ENCODE peak calls at places on chromosomes 4 and X, in five cellular contexts. X is AG09309, W is pancreas, L is lung, Q is psoas muscle. H is an unnamed sample.

GRCh38 chr4:85905761-85906160 is 430.8 kb downstream of the ARHGAP24 start:
- DNase-seq in W (no peak), Q (no peak), L (no peak), X (no peak), H (no peak)

GRCh38 chr4:173317003-173317402 is 17.2 kb downstream of the HMGB2 start:
- DNase-seq in W (no peak), Q (no peak), L (no peak), X (no peak), H (no peak)

GRCh38 chr4:135277980-135278315 is 1076.4 kb upstream of the PABPC4L start:
- DNase-seq in L (no peak), W (no peak), Q (no peak), X (no peak), H (no peak)

GRCh38 chrX:129744881-129745321 is 6.1 kb downstream of the XPNPEP2 start:
- DNase-seq in X (no peak), W (no peak), Q (no peak), L (no peak), H (no peak)

GRCh38 chr4:69800599-69800998 is 40.2 kb upstream of the SULT1B1 start:
- DNase-seq in W (no peak), Q (no peak), L (no peak), X (no peak), H (peak)

GRCh38 chr4:1747603-1747967 is 26.3 kb downstream of the TACC3 start:
- DNase-seq in X (no peak), Q (no peak), W (no peak), L (no peak), H (no peak)

GRCh38 chrX:154327026-154327820 is 31.6 kb downstream of the TKTL1 start:
- DNase-seq in Q (no peak), W (no peak), X (peak), L (no peak), H (no peak)

GRCh38 chrX:1535241-1536041 is 1.5 kb downstream of the P2RY8 start:
- DNase-seq in X (no peak), Q (no peak), W (no peak), L (no peak), H (no peak)

GRCh38 chrX:144006811-144007210 is 122.9 kb downstream of the UBE2NL start:
- DNase-seq in W (no peak), L (no peak), Q (no peak), X (peak), H (no peak)

GRCh38 chrX:81868979-81869378 is 667.1 kb downstream of the SH3BGRL start:
- DNase-seq in X (no peak), L (no peak), Q (no peak), W (peak), H (no peak)

GRCh38 chrX:153816821-153817220 is 13.5 kb downstream of the PDZD4 start:
- DNase-seq in W (no peak), L (no peak), X (no peak), Q (no peak), H (no peak)

GRCh38 chr4:123526511-123526910 is 129.9 kb downstream of the SPRY1 start:
- DNase-seq in Q (no peak), W (no peak), X (no peak), L (no peak), H (no peak)

GRCh38 chrX:17266171-17266570 is 108.8 kb upstream of the NHS start:
- DNase-seq in W (no peak), X (no peak), L (no peak), Q (no peak), H (no peak)

GRCh38 chr4:79645942-79646341 is 237.9 kb upstream of the GK2 start:
- DNase-seq in Q (no peak), L (no peak), X (no peak), W (no peak), H (no peak)

GRCh38 chrX:40003982-40004535 is 93.7 kb downstream of the BCOR start:
- DNase-seq in W (no peak), Q (no peak), L (no peak), X (no peak), H (no peak)

GRCh38 chr4:74258949-74259348 is 49.3 kb upstream of the EPGN start:
- DNase-seq in Q (no peak), L (no peak), X (no peak), W (no peak), H (no peak)

GRCh38 chr4:42632653-42633382 is 24.1 kb downstream of the ATP8A1 start:
- DNase-seq in Q (no peak), X (no peak), L (no peak), W (no peak), H (no peak)

GRCh38 chrX:129653985-129654651 is 638 bp downstream of the APLN start:
- DNase-seq in W (peak), Q (no peak), L (no peak), X (no peak), H (no peak)

GRCh38 chr4:41133619-41134018 is 80.7 kb downstream of the APBB2 start:
- DNase-seq in Q (no peak), W (no peak), X (no peak), L (no peak), H (no peak)

GRCh38 chr4:78612398-78613005 is 60.9 kb downstream of the ANXA3 start:
- DNase-seq in Q (no peak), L (no peak), W (no peak), X (no peak), H (no peak)

GRCh38 chr4:80948995-80949394 is 81.5 kb upstream of the BMP3 start:
- DNase-seq in L (no peak), W (no peak), Q (no peak), X (no peak), H (no peak)

GRCh38 chrX:153821066-153821465 is 9.3 kb downstream of the PDZD4 start:
- DNase-seq in X (no peak), L (no peak), Q (no peak), W (no peak), H (no peak)

GRCh38 chr4:38949416-38950051 is 81.9 kb downstream of the FAM114A1 start:
- DNase-seq in L (no peak), W (no peak), X (no peak), Q (no peak), H (no peak)

GRCh38 chr4:102761902-102762301 is 1.1 kb upstream of the MANBA start:
- DNase-seq in L (no peak), W (no peak), X (no peak), Q (no peak), H (no peak)

GRCh38 chrX:134746379-134746723 is 88.1 kb upstream of the PLAC1 start:
- DNase-seq in Q (no peak), X (no peak), L (no peak), W (no peak), H (no peak)

GRCh38 chr4:70703695-70704332 is 15.5 kb downstream of the UTP3 start:
- DNase-seq in Q (no peak), L (no peak), W (no peak), X (no peak), H (no peak)

GRCh38 chrX:107996124-107996523 is 14.0 kb upstream of the TEX13B start:
- DNase-seq in L (no peak), X (no peak), W (no peak), Q (no peak), H (no peak)

GRCh38 chrX:108000751-108001150 is 18.6 kb upstream of the TEX13B start:
- DNase-seq in X (no peak), L (no peak), W (no peak), Q (peak), H (no peak)

DNA sequence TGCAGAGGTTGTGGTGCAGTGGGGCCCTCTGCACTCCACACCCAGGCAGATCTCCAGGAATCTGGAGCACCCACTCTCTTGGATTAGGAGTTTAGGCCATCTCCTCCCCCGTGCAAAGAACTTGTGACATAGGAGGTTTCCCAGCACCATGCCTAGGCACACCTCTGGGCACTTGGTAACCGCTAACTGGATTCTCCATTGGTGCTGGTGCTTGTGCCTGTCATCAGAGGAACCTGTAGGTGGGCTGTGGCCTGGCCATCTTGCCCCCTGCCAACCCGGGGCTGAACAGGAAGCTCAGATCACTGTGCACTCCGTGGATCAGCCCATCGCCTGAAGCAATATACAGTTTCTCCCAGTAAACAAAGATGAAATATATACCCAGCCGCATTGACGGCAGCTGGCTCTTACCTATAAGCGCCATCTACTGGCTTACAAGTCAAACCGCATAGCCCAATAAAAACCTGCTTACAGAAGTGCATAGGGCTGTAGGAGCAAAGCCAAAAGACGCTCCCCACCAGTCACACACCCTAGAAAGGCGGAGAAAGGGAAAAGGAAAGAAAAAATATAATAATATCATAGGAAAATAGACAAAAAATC is 19.1 kb upstream of the TEX13B start:
- DNase-seq in X (peak), Q (no peak), L (no peak), W (no peak), H (no peak)
- TF ChIP-seq CTCF in X (peak), Q (peak), L (no peak), W (peak), H (peak)

DNA sequence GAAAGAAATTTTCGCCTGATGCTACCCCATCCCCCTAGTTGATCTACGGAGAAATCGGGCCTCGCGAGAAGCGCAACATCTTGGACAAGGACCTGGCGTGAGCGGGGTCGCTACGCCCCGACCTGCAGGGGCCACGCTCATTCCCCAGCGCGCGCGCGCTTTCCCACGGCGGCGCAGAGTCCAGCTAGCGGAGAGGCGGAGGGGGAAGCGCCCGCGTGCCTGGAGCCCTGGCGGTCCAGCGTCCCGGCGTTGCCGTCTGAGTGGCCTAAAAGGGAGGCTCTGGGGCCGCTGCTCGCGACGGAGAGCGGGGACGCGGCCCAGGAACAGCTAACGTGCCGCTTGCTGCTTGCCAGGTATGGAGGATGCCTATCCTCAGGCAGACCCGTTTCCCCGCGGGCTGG is 6.0 kb upstream of the SOX3 start:
- DNase-seq in Q (no peak), L (no peak), W (no peak), X (no peak), H (no peak)
- H3K4me3 ChIP-seq in Q (no peak), L (no peak), W (no peak), X (no peak), H (no peak)

GRCh38 chr4:154013576-154013975 is 224.7 kb upstream of the SFRP2 start:
- DNase-seq in W (no peak), X (no peak), Q (no peak), L (no peak), H (no peak)

GRCh38 chr4:154014401-154015105 is 225.7 kb upstream of the SFRP2 start:
- DNase-seq in Q (no peak), W (no peak), L (no peak), X (no peak), H (no peak)

GRCh38 chr4:154024097-154024496 is 235.2 kb upstream of the SFRP2 start:
- DNase-seq in X (no peak), Q (no peak), W (no peak), L (no peak), H (no peak)

GRCh38 chr4:154018659-154019058 is 229.8 kb upstream of the SFRP2 start:
- DNase-seq in X (no peak), L (no peak), W (no peak), Q (no peak), H (no peak)
- TF ChIP-seq CTCF in X (no peak), L (no peak), W (no peak), Q (no peak), H (no peak)

GRCh38 chr4:82447886-82448285 is 17.5 kb downstream of the ENOPH1 start:
- DNase-seq in Q (no peak), W (no peak), L (no peak), X (no peak), H (no peak)

GRCh38 chr4:82457266-82457665 is 26.9 kb downstream of the ENOPH1 start:
- DNase-seq in Q (no peak), W (no peak), L (no peak), X (no peak), H (no peak)

GRCh38 chr4:82450966-82451755 is 20.8 kb downstream of the ENOPH1 start:
- DNase-seq in L (no peak), X (no peak), Q (no peak), W (no peak), H (no peak)

DNA sequence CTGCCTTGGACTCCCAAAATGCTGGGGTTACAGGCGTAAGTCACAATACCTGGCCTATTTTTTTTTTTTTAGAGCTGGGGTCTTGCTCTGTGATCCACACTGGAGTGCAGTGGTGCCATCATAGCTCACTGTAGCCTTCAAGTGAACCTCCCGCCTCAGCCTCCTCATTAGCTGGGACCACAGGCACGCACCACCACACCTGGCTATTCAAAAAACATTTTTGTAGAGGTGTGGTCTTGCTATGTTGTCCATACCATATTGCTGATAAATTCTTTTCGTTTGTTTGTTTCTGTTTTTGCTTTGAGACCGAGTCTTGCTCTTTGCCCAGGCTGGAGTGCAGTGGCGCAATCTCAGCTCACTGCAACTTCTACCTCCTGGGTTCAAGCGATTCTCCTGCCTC is 21.6 kb downstream of the ENOPH1 start:
- DNase-seq in W (no peak), X (no peak), L (no peak), Q (no peak), H (no peak)
- H3K4me3 ChIP-seq in W (no peak), X (no peak), L (no peak), Q (no peak), H (no peak)

DNA sequence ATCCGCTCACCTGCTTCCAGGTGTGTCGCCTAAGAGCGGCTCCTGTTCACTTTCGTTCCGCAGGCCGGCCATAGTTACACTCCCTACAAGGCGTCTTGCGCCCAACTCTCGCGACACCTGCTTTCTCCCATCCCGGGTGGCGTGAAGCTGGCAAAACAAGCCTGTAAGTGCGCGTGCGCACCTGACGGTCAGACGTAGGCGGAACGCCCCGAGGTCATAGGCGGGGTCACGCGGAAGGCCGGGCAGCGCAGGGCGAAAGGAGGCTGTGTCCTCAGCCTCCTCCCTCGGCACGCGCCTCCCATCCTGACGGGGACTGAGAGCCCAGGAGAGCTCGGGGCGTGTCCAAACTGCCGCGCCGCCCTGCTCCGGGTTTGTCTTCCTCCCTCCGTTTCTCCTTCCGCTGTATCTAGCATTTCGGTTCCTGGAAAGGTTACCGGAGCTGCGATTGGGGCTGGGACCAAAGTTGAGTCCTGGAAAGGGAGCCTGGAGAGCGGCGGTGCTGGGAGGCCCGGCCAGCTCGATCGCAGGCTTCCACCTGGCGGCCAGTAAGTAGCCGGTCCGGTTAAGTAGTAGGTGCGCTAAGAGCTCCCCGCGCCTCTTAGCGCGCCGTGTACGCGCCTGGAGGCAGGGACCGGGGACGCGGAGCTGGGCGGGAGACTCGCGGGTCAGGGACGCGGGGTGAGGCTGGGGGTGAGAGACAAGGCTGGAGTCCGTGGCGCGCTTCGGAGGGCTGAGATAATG is at the start of the genes ABHD18 and MFSD8:
- DNase-seq in X (peak), L (peak), W (peak), Q (peak), H (peak)
- TF ChIP-seq CTCF in X (peak), L (peak), W (no peak), Q (peak), H (peak)

DNA sequence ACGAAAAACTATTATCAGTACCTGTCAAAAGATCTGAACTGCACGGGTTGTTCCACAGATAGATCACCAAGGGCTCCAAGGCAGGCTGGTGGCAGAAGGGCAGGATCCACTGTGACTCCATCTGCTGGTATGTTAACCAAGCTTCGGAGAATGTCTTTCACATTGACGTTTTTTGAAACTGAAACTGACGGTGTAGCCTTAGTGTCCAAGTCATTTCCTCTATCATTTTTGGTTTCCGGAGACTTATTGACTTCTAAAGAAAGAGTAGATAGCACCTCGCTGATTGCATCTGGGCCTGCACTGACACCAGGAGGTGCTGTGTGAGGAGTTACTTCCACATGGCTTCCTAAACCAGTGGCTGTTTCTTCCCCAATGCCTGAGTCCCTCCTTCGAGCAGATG is 186.9 kb downstream of the LRBA start:
- DNase-seq in W (no peak), Q (no peak), X (no peak), L (no peak), H (no peak)
- H3K4me3 ChIP-seq in W (no peak), Q (no peak), X (no peak), L (no peak), H (no peak)

GRCh38 chr4:96120206-96120605 is 280.3 kb downstream of the PDHA2 start:
- DNase-seq in Q (no peak), W (no peak), L (no peak), X (no peak), H (no peak)
- TF ChIP-seq CTCF in Q (no peak), W (no peak), L (no peak), X (no peak), H (no peak)

H was measured in AG04449.